ENCODE peak calls at places on chromosome 5, in ten cellular contexts. A is PC-9, T is cardiac fibroblast, L is nephron progenitor cell, S is H4, F is NCI-H2081, E is NCI-H1105, K is hepatic stellate cell, P is endothelial cell, I is WERI-Rb-1. G is an unnamed sample.

GRCh38 chr5:171312129-171312819 is 3.2 kb downstream of the TLX3 start:
- DNase-seq in E (no peak), S (no peak), T (no peak), P (no peak), I (no peak), A (no peak), K (no peak), F (no peak), L (peak; percentile 52), G (no peak)

GRCh38 chr5:56588636-56589485 is 226.5 kb upstream of the MAP3K1 start:
- DNase-seq in E (no peak), L (peak; percentile 17), F (peak; percentile 39), K (no peak), P (peak; percentile 19), T (no peak), S (no peak), A (no peak), I (no peak), G (no peak)

GRCh38 chr5:74241751-74242140 is 398.8 kb downstream of the ENC1 start:
- DNase-seq in I (no peak), L (no peak), P (no peak), S (peak; percentile 77), A (peak; percentile 99), E (no peak), K (no peak), T (no peak), F (no peak), G (no peak)

GRCh38 chr5:75236322-75237316 is at the start of gene ANKRD31:
- DNase-seq in T (peak; percentile 80), P (peak; percentile 83), F (peak; percentile 69), K (peak; percentile 85), E (peak; percentile 63), L (peak; percentile 88), A (peak; percentile 52), S (peak; percentile 64), I (peak; percentile 81), G (peak; percentile 38)

GRCh38 chr5:82358454-82358853 is 80.3 kb upstream of the RPS23 start:
- DNase-seq in A (peak; percentile 33), F (no peak), T (peak; percentile 56), P (no peak), I (no peak), L (no peak), K (no peak), E (no peak), S (no peak), G (no peak)

GRCh38 chr5:112886975-112887374 is 25.9 kb downstream of the SRP19 start:
- DNase-seq in P (no peak), K (no peak), T (no peak), E (no peak), I (no peak), S (no peak), F (no peak), L (no peak), A (no peak), G (no peak)

GRCh38 chr5:27144456-27144855 is 106.1 kb upstream of the CDH9 start:
- DNase-seq in I (no peak), S (no peak), A (no peak), P (no peak), F (no peak), E (no peak), K (no peak), L (no peak), T (no peak), G (no peak)

GRCh38 chr5:141928051-141928450 is 4.4 kb downstream of the DELE1 start:
- DNase-seq in I (no peak), E (no peak), F (no peak), A (no peak), L (no peak), K (no peak), S (no peak), T (no peak), P (no peak), G (no peak)

GRCh38 chr5:115098041-115098702 is 71.5 kb downstream of the TRIM36 start:
- DNase-seq in E (peak; percentile 14), P (peak; percentile 30), S (peak; percentile 61), F (peak; percentile 22), I (peak; percentile 38), T (peak; percentile 71), K (peak; percentile 38), A (peak; percentile 38), L (peak; percentile 23), G (no peak)

GRCh38 chr5:10151656-10152055 is 98.0 kb downstream of the ATPSCKMT start:
- DNase-seq in F (no peak), T (no peak), E (no peak), P (no peak), K (no peak), L (no peak), I (no peak), S (no peak), A (no peak), G (no peak)

GRCh38 chr5:93591323-93591945 is 8.4 kb downstream of the NR2F1 start:
- DNase-seq in E (no peak), P (no peak), A (no peak), T (no peak), K (no peak), I (no peak), F (no peak), S (no peak), L (no peak), G (no peak)

GRCh38 chr5:20102291-20102690 is 114.3 kb upstream of the CDH18 start:
- DNase-seq in L (no peak), S (no peak), K (no peak), I (no peak), E (no peak), F (no peak), A (no peak), P (no peak), T (no peak), G (no peak)

GRCh38 chr5:27855491-27855890 is 817.1 kb upstream of the CDH9 start:
- DNase-seq in T (no peak), L (no peak), P (no peak), K (no peak), F (no peak), A (no peak), S (no peak), E (no peak), I (no peak), G (no peak)

GRCh38 chr5:110735545-110735944 is 3.3 kb upstream of the SLC25A46 start:
- DNase-seq in F (no peak), T (no peak), K (no peak), L (no peak), A (no peak), P (no peak), E (no peak), S (no peak), I (no peak), G (no peak)

GRCh38 chr5:125375143-125375542 is 628.7 kb upstream of the ZNF608 start:
- DNase-seq in P (no peak), E (no peak), K (no peak), A (no peak), I (no peak), S (no peak), T (no peak), L (no peak), F (no peak), G (no peak)

GRCh38 chr5:57887851-57888621 is 405.4 kb upstream of the ACTBL2 start:
- DNase-seq in A (peak; percentile 64), L (peak; percentile 35), I (peak; percentile 69), P (peak; percentile 48), E (no peak), S (peak; percentile 67), F (no peak), K (peak; percentile 51), T (peak; percentile 73), G (no peak)

GRCh38 chr5:2715856-2716255 is 35.6 kb downstream of the IRX2 start:
- DNase-seq in I (no peak), F (no peak), K (no peak), S (no peak), L (no peak), T (no peak), P (no peak), E (no peak), A (no peak), G (no peak)

GRCh38 chr5:139664273-139664693 is 16.1 kb downstream of the CXXC5 start:
- DNase-seq in A (no peak), S (no peak), E (no peak), T (no peak), F (no peak), P (no peak), I (no peak), K (no peak), L (no peak), G (no peak)

GRCh38 chr5:37825334-37825915 is 14.4 kb downstream of the GDNF start:
- DNase-seq in P (no peak), L (no peak), A (no peak), K (no peak), E (no peak), S (no peak), I (no peak), F (peak; percentile 59), T (no peak), G (peak; percentile 83)

GRCh38 chr5:132016721-132017250 is 5.3 kb upstream of the ACSL6 start:
- DNase-seq in P (no peak), L (no peak), I (peak; percentile 2), S (no peak), K (no peak), A (no peak), F (no peak), E (no peak), T (no peak), G (no peak)

GRCh38 chr5:126280343-126280742 is 142.9 kb upstream of the GRAMD2B start:
- DNase-seq in E (no peak), A (no peak), K (no peak), I (no peak), P (no peak), L (no peak), T (no peak), F (no peak), S (no peak), G (no peak)

GRCh38 chr5:73042993-73043392 is 77.4 kb upstream of the TMEM171 start:
- DNase-seq in I (no peak), K (no peak), E (no peak), P (no peak), T (no peak), A (no peak), S (no peak), L (no peak), F (no peak), G (no peak)

GRCh38 chr5:151186538-151186937 is 29.0 kb upstream of the ANXA6 start:
- DNase-seq in P (no peak), L (no peak), K (no peak), A (no peak), S (no peak), T (peak; percentile 20), F (no peak), E (no peak), I (no peak), G (no peak)

GRCh38 chr5:178827636-178828035 is 32.1 kb upstream of the ZNF354B start:
- DNase-seq in I (no peak), L (no peak), E (no peak), K (no peak), T (no peak), A (no peak), P (no peak), S (no peak), F (no peak), G (no peak)

GRCh38 chr5:160473736-160474483 is 52.3 kb downstream of the PTTG1 start:
- DNase-seq in I (no peak), A (no peak), L (no peak), E (no peak), K (no peak), F (no peak), T (no peak), P (no peak), S (no peak), G (no peak)

GRCh38 chr5:72956324-72957140 is 691 bp downstream of the FCHO2 start:
- DNase-seq in A (peak; percentile 58), P (peak; percentile 56), L (peak; percentile 69), T (peak; percentile 61), K (peak; percentile 54), S (peak; percentile 14), I (peak; percentile 48), F (peak; percentile 7), E (peak; percentile 15), G (no peak)

GRCh38 chr5:170552486-170553122 is 48.8 kb downstream of the KCNIP1 start:
- DNase-seq in P (peak; percentile 31), K (peak; percentile 12), L (peak; percentile 50), I (no peak), A (no peak), S (peak; percentile 77), E (no peak), F (no peak), T (peak; percentile 90), G (no peak)

GRCh38 chr5:14144586-14145355 is 1.6 kb downstream of the TRIO start:
- DNase-seq in I (peak; percentile 67), S (peak; percentile 77), K (peak; percentile 55), A (no peak), L (peak; percentile 72), P (peak; percentile 73), F (peak; percentile 57), E (peak; percentile 39), T (peak; percentile 54), G (peak; percentile 47)

G was measured in NCI-H2107.